ENCODE peak calls at places on chromosome 20, in six cellular contexts. U is EL, E is MCF 10A, W is astrocyte of the cerebellum, D is heart right ventricle, N is NCI-H748 treated with DMSO at 0.1 percent for 48 hours. Z is an unnamed sample.

GRCh38 chr20:59938221-59938620 is 1.9 kb downstream of the PPP1R3D start:
- DNase-seq in E (peak; percentile 23), U (peak; percentile 81), W (no peak), D (no peak), N (no peak), Z (peak; percentile 42)

GRCh38 chr20:23086056-23086551 is at the start of gene CD93:
- DNase-seq in E (no peak), D (peak; percentile 58), W (no peak), U (no peak), N (no peak), Z (no peak)

GRCh38 chr20:62516345-62516744 is 40.5 kb upstream of the GATA5 start:
- DNase-seq in D (no peak), W (no peak), U (no peak), E (peak; percentile 40), N (no peak), Z (no peak)

GRCh38 chr20:8568068-8568467 is 436.0 kb downstream of the PLCB1 start:
- DNase-seq in U (no peak), E (no peak), D (no peak), W (peak; percentile 22), N (no peak), Z (no peak)

GRCh38 chr20:8670900-8671229 is 398.0 kb upstream of the PLCB4 start:
- DNase-seq in U (peak; percentile 15), N (no peak), E (peak; percentile 41), W (no peak), D (no peak), Z (no peak)

GRCh38 chr20:41371361-41371760 is 4.7 kb upstream of the EMILIN3 start:
- DNase-seq in E (no peak), N (no peak), D (no peak), U (no peak), W (no peak), Z (no peak)

GRCh38 chr20:53660947-53661381 is 67.3 kb upstream of the ZNF217 start:
- DNase-seq in W (no peak), N (no peak), E (no peak), D (no peak), U (no peak), Z (no peak)

GRCh38 chr20:35578469-35578868 is 36.6 kb downstream of the ERGIC3 start:
- DNase-seq in D (no peak), W (no peak), N (no peak), E (no peak), U (no peak), Z (peak; percentile 22)

GRCh38 chr20:4471221-4471620 is 250.5 kb upstream of the PRND start:
- DNase-seq in U (peak; percentile 61), E (no peak), W (no peak), N (no peak), D (no peak), Z (no peak)

GRCh38 chr20:11000416-11000815 is 326.6 kb upstream of the JAG1 start:
- DNase-seq in U (no peak), N (no peak), W (no peak), D (no peak), E (no peak), Z (no peak)

GRCh38 chr20:32052792-32053362 is 835 bp downstream of the HCK start:
- DNase-seq in D (peak; percentile 69), U (no peak), N (no peak), E (no peak), W (no peak), Z (no peak)

GRCh38 chr20:50501970-50502745 is 8.0 kb upstream of the PTPN1 start:
- DNase-seq in E (no peak), N (no peak), D (no peak), W (no peak), U (no peak), Z (no peak)

GRCh38 chr20:57385940-57386339 is 5.3 kb upstream of the RBM38 start:
- DNase-seq in U (no peak), W (no peak), N (no peak), E (no peak), D (no peak), Z (no peak)

GRCh38 chr20:51481311-51481997 is 61.1 kb downstream of the NFATC2 start:
- DNase-seq in E (no peak), U (no peak), N (no peak), W (no peak), D (no peak), Z (peak; percentile 13)

GRCh38 chr20:39533858-39534257 is 571.7 kb downstream of the DHX35 start:
- DNase-seq in E (no peak), U (no peak), D (no peak), W (no peak), N (no peak), Z (no peak)

GRCh38 chr20:33181482-33182093 is 13.6 kb downstream of the BPIFA2 start:
- DNase-seq in E (no peak), W (no peak), U (no peak), N (no peak), D (no peak), Z (no peak)

GRCh38 chr20:57361517-57361916 is 10.5 kb downstream of the RAE1 start:
- DNase-seq in N (no peak), E (peak; percentile 60), W (peak; percentile 60), U (peak; percentile 90), D (no peak), Z (peak; percentile 89)

GRCh38 chr20:39075731-39076130 is 113.6 kb downstream of the DHX35 start:
- DNase-seq in E (no peak), U (no peak), W (no peak), D (no peak), N (no peak), Z (no peak)

GRCh38 chr20:55953201-55953600 is 52.1 kb downstream of the CBLN4 start:
- DNase-seq in E (peak; percentile 14), N (no peak), U (no peak), W (no peak), D (no peak), Z (peak; percentile 85)

GRCh38 chr20:1327241-1327653 is 1.7 kb downstream of the SDCBP2 start:
- DNase-seq in E (no peak), U (peak; percentile 68), W (no peak), N (no peak), D (no peak), Z (peak; percentile 70)

GRCh38 chr20:51487525-51488279 is 54.8 kb downstream of the NFATC2 start:
- DNase-seq in W (peak; percentile 59), N (no peak), E (peak; percentile 91), U (peak; percentile 84), D (no peak), Z (peak; percentile 94)

GRCh38 chr20:50191566-50192363 is 1.1 kb downstream of the CEBPB start:
- DNase-seq in E (peak; percentile 22), N (peak; percentile 31), D (peak; percentile 55), U (peak; percentile 48), W (no peak), Z (no peak)